ENCODE peak calls at places on chromosomes 7 and 10, in nine cellular contexts. One of them, this sample, is unnamed.

GRCh38 chr7:114155766-114156110 is 236.9 kb upstream of the PPP1R3A start:
- DNase-seq in B cell: no peak
- DNase-seq in activated effector memory CD4-positive, alpha-beta T cell treated with Interleukin-2 at 50 U/mL for 16 hours: no peak
- DNase-seq in kidney epithelial cell: no peak
- DNase-seq in GOT3: no peak
- DNase-seq in NCI-H146: no peak
- DNase-seq in AG10803: no peak
- DNase-seq in astrocyte: no peak
- DNase-seq in activated CD8-positive, alpha-beta memory T cell treated with anti-CD3 and anti-CD28 coated beads, Interleukin-2, amount 50 U/mL, for 4 hours: no peak
- DNase-seq in this sample: no peak

GRCh38 chr7:151456782-151457181 is 16.8 kb upstream of the CRYGN start:
- DNase-seq in B cell: no peak
- DNase-seq in activated effector memory CD4-positive, alpha-beta T cell treated with Interleukin-2 at 50 U/mL for 16 hours: no peak
- DNase-seq in kidney epithelial cell: no peak
- DNase-seq in GOT3: no peak
- DNase-seq in NCI-H146: no peak
- DNase-seq in AG10803: no peak
- DNase-seq in astrocyte: no peak
- DNase-seq in activated CD8-positive, alpha-beta memory T cell treated with anti-CD3 and anti-CD28 coated beads, Interleukin-2, amount 50 U/mL, for 4 hours: no peak
- DNase-seq in this sample: no peak

GRCh38 chr7:151687523-151688235 is 168.0 kb upstream of the RHEB start:
- DNase-seq in B cell: no peak
- DNase-seq in activated effector memory CD4-positive, alpha-beta T cell treated with Interleukin-2 at 50 U/mL for 16 hours: no peak
- DNase-seq in kidney epithelial cell: peak
- DNase-seq in GOT3: peak
- DNase-seq in NCI-H146: no peak
- DNase-seq in AG10803: peak
- DNase-seq in astrocyte: peak
- DNase-seq in activated CD8-positive, alpha-beta memory T cell treated with anti-CD3 and anti-CD28 coated beads, Interleukin-2, amount 50 U/mL, for 4 hours: no peak
- DNase-seq in this sample: peak

GRCh38 chr10:128307819-128308218 is 181.6 kb upstream of the MKI67 start:
- DNase-seq in B cell: no peak
- DNase-seq in activated effector memory CD4-positive, alpha-beta T cell treated with Interleukin-2 at 50 U/mL for 16 hours: no peak
- DNase-seq in kidney epithelial cell: no peak
- DNase-seq in GOT3: no peak
- DNase-seq in NCI-H146: no peak
- DNase-seq in AG10803: no peak
- DNase-seq in astrocyte: no peak
- DNase-seq in activated CD8-positive, alpha-beta memory T cell treated with anti-CD3 and anti-CD28 coated beads, Interleukin-2, amount 50 U/mL, for 4 hours: no peak
- DNase-seq in this sample: no peak

GRCh38 chr10:31320598-31321211 is 1.7 kb downstream of the ZEB1 start:
- DNase-seq in B cell: peak
- DNase-seq in activated effector memory CD4-positive, alpha-beta T cell treated with Interleukin-2 at 50 U/mL for 16 hours: peak
- DNase-seq in kidney epithelial cell: no peak
- DNase-seq in GOT3: no peak
- DNase-seq in NCI-H146: no peak
- DNase-seq in AG10803: peak
- DNase-seq in astrocyte: peak
- DNase-seq in activated CD8-positive, alpha-beta memory T cell treated with anti-CD3 and anti-CD28 coated beads, Interleukin-2, amount 50 U/mL, for 4 hours: peak
- DNase-seq in this sample: peak

GRCh38 chr7:15248514-15248913 is 313.3 kb downstream of the AGMO start:
- DNase-seq in B cell: no peak
- DNase-seq in activated effector memory CD4-positive, alpha-beta T cell treated with Interleukin-2 at 50 U/mL for 16 hours: no peak
- DNase-seq in kidney epithelial cell: no peak
- DNase-seq in GOT3: no peak
- DNase-seq in NCI-H146: no peak
- DNase-seq in AG10803: no peak
- DNase-seq in astrocyte: no peak
- DNase-seq in activated CD8-positive, alpha-beta memory T cell treated with anti-CD3 and anti-CD28 coated beads, Interleukin-2, amount 50 U/mL, for 4 hours: no peak
- DNase-seq in this sample: no peak

GRCh38 chr10:101282937-101283336 is 53.7 kb upstream of the LBX1 start:
- DNase-seq in B cell: no peak
- DNase-seq in activated effector memory CD4-positive, alpha-beta T cell treated with Interleukin-2 at 50 U/mL for 16 hours: no peak
- DNase-seq in kidney epithelial cell: no peak
- DNase-seq in GOT3: no peak
- DNase-seq in NCI-H146: no peak
- DNase-seq in AG10803: no peak
- DNase-seq in astrocyte: no peak
- DNase-seq in activated CD8-positive, alpha-beta memory T cell treated with anti-CD3 and anti-CD28 coated beads, Interleukin-2, amount 50 U/mL, for 4 hours: no peak
- DNase-seq in this sample: no peak

GRCh38 chr10:124013916-124014315 is 79.5 kb downstream of the CHST15 start:
- DNase-seq in B cell: no peak
- DNase-seq in activated effector memory CD4-positive, alpha-beta T cell treated with Interleukin-2 at 50 U/mL for 16 hours: no peak
- DNase-seq in kidney epithelial cell: no peak
- DNase-seq in GOT3: no peak
- DNase-seq in NCI-H146: no peak
- DNase-seq in AG10803: no peak
- DNase-seq in astrocyte: no peak
- DNase-seq in activated CD8-positive, alpha-beta memory T cell treated with anti-CD3 and anti-CD28 coated beads, Interleukin-2, amount 50 U/mL, for 4 hours: no peak
- DNase-seq in this sample: no peak

GRCh38 chr7:87354749-87355148 is 9.3 kb downstream of the CROT start:
- DNase-seq in B cell: peak
- DNase-seq in activated effector memory CD4-positive, alpha-beta T cell treated with Interleukin-2 at 50 U/mL for 16 hours: no peak
- DNase-seq in kidney epithelial cell: no peak
- DNase-seq in GOT3: no peak
- DNase-seq in NCI-H146: no peak
- DNase-seq in AG10803: no peak
- DNase-seq in astrocyte: no peak
- DNase-seq in activated CD8-positive, alpha-beta memory T cell treated with anti-CD3 and anti-CD28 coated beads, Interleukin-2, amount 50 U/mL, for 4 hours: no peak
- DNase-seq in this sample: peak

GRCh38 chr7:45690762-45691150 is 116.6 kb downstream of the ADCY1 start:
- DNase-seq in B cell: no peak
- DNase-seq in activated effector memory CD4-positive, alpha-beta T cell treated with Interleukin-2 at 50 U/mL for 16 hours: no peak
- DNase-seq in kidney epithelial cell: no peak
- DNase-seq in GOT3: no peak
- DNase-seq in NCI-H146: no peak
- DNase-seq in AG10803: no peak
- DNase-seq in astrocyte: no peak
- DNase-seq in activated CD8-positive, alpha-beta memory T cell treated with anti-CD3 and anti-CD28 coated beads, Interleukin-2, amount 50 U/mL, for 4 hours: no peak
- DNase-seq in this sample: peak

GRCh38 chr7:29019896-29020295 is 61.8 kb upstream of the TRIL start:
- DNase-seq in B cell: no peak
- DNase-seq in activated effector memory CD4-positive, alpha-beta T cell treated with Interleukin-2 at 50 U/mL for 16 hours: no peak
- DNase-seq in kidney epithelial cell: no peak
- DNase-seq in GOT3: no peak
- DNase-seq in NCI-H146: no peak
- DNase-seq in AG10803: no peak
- DNase-seq in astrocyte: no peak
- DNase-seq in activated CD8-positive, alpha-beta memory T cell treated with anti-CD3 and anti-CD28 coated beads, Interleukin-2, amount 50 U/mL, for 4 hours: no peak
- DNase-seq in this sample: no peak

GRCh38 chr10:86390337-86391120 is 23.9 kb upstream of the GRID1 start:
- DNase-seq in B cell: no peak
- DNase-seq in activated effector memory CD4-positive, alpha-beta T cell treated with Interleukin-2 at 50 U/mL for 16 hours: no peak
- DNase-seq in kidney epithelial cell: no peak
- DNase-seq in GOT3: no peak
- DNase-seq in NCI-H146: no peak
- DNase-seq in AG10803: no peak
- DNase-seq in astrocyte: no peak
- DNase-seq in activated CD8-positive, alpha-beta memory T cell treated with anti-CD3 and anti-CD28 coated beads, Interleukin-2, amount 50 U/mL, for 4 hours: no peak
- DNase-seq in this sample: no peak

GRCh38 chr10:49208996-49209395 is 20.8 kb upstream of the TMEM273 start:
- DNase-seq in B cell: no peak
- DNase-seq in activated effector memory CD4-positive, alpha-beta T cell treated with Interleukin-2 at 50 U/mL for 16 hours: no peak
- DNase-seq in kidney epithelial cell: no peak
- DNase-seq in GOT3: no peak
- DNase-seq in NCI-H146: no peak
- DNase-seq in AG10803: no peak
- DNase-seq in astrocyte: no peak
- DNase-seq in activated CD8-positive, alpha-beta memory T cell treated with anti-CD3 and anti-CD28 coated beads, Interleukin-2, amount 50 U/mL, for 4 hours: no peak
- DNase-seq in this sample: no peak

GRCh38 chr7:25565949-25566348 is 337.7 kb upstream of the NPVF start:
- DNase-seq in B cell: peak
- DNase-seq in activated effector memory CD4-positive, alpha-beta T cell treated with Interleukin-2 at 50 U/mL for 16 hours: peak
- DNase-seq in kidney epithelial cell: no peak
- DNase-seq in GOT3: peak
- DNase-seq in NCI-H146: peak
- DNase-seq in AG10803: peak
- DNase-seq in astrocyte: peak
- DNase-seq in activated CD8-positive, alpha-beta memory T cell treated with anti-CD3 and anti-CD28 coated beads, Interleukin-2, amount 50 U/mL, for 4 hours: peak
- DNase-seq in this sample: peak

GRCh38 chr7:27424749-27425148 is 182.1 kb downstream of the EVX1 start:
- DNase-seq in B cell: no peak
- DNase-seq in activated effector memory CD4-positive, alpha-beta T cell treated with Interleukin-2 at 50 U/mL for 16 hours: no peak
- DNase-seq in kidney epithelial cell: no peak
- DNase-seq in GOT3: no peak
- DNase-seq in NCI-H146: no peak
- DNase-seq in AG10803: no peak
- DNase-seq in astrocyte: no peak
- DNase-seq in activated CD8-positive, alpha-beta memory T cell treated with anti-CD3 and anti-CD28 coated beads, Interleukin-2, amount 50 U/mL, for 4 hours: no peak
- DNase-seq in this sample: peak

GRCh38 chr10:102400061-102400460 is 4.6 kb downstream of the NFKB2 start:
- DNase-seq in B cell: peak
- DNase-seq in activated effector memory CD4-positive, alpha-beta T cell treated with Interleukin-2 at 50 U/mL for 16 hours: no peak
- DNase-seq in kidney epithelial cell: no peak
- DNase-seq in GOT3: no peak
- DNase-seq in NCI-H146: peak
- DNase-seq in AG10803: no peak
- DNase-seq in astrocyte: no peak
- DNase-seq in activated CD8-positive, alpha-beta memory T cell treated with anti-CD3 and anti-CD28 coated beads, Interleukin-2, amount 50 U/mL, for 4 hours: no peak
- DNase-seq in this sample: no peak

GRCh38 chr7:100465702-100466311 is 1.7 kb upstream of the SPACDR start:
- DNase-seq in B cell: no peak
- DNase-seq in activated effector memory CD4-positive, alpha-beta T cell treated with Interleukin-2 at 50 U/mL for 16 hours: no peak
- DNase-seq in kidney epithelial cell: peak
- DNase-seq in GOT3: peak
- DNase-seq in NCI-H146: peak
- DNase-seq in AG10803: peak
- DNase-seq in astrocyte: peak
- DNase-seq in activated CD8-positive, alpha-beta memory T cell treated with anti-CD3 and anti-CD28 coated beads, Interleukin-2, amount 50 U/mL, for 4 hours: no peak
- DNase-seq in this sample: peak

GRCh38 chr7:150927954-150928340 is 50.2 kb downstream of the KCNH2 start:
- DNase-seq in B cell: no peak
- DNase-seq in activated effector memory CD4-positive, alpha-beta T cell treated with Interleukin-2 at 50 U/mL for 16 hours: no peak
- DNase-seq in kidney epithelial cell: no peak
- DNase-seq in GOT3: no peak
- DNase-seq in NCI-H146: no peak
- DNase-seq in AG10803: no peak
- DNase-seq in astrocyte: no peak
- DNase-seq in activated CD8-positive, alpha-beta memory T cell treated with anti-CD3 and anti-CD28 coated beads, Interleukin-2, amount 50 U/mL, for 4 hours: no peak
- DNase-seq in this sample: no peak

GRCh38 chr10:119237722-119238436 is 30.5 kb downstream of the GRK5 start:
- DNase-seq in B cell: no peak
- DNase-seq in activated effector memory CD4-positive, alpha-beta T cell treated with Interleukin-2 at 50 U/mL for 16 hours: no peak
- DNase-seq in kidney epithelial cell: no peak
- DNase-seq in GOT3: no peak
- DNase-seq in NCI-H146: no peak
- DNase-seq in AG10803: no peak
- DNase-seq in astrocyte: no peak
- DNase-seq in activated CD8-positive, alpha-beta memory T cell treated with anti-CD3 and anti-CD28 coated beads, Interleukin-2, amount 50 U/mL, for 4 hours: no peak
- DNase-seq in this sample: no peak

GRCh38 chr7:131521651-131522163 is 34.7 kb downstream of the PODXL start:
- DNase-seq in B cell: no peak
- DNase-seq in activated effector memory CD4-positive, alpha-beta T cell treated with Interleukin-2 at 50 U/mL for 16 hours: no peak
- DNase-seq in kidney epithelial cell: no peak
- DNase-seq in GOT3: no peak
- DNase-seq in NCI-H146: peak
- DNase-seq in AG10803: peak
- DNase-seq in astrocyte: no peak
- DNase-seq in activated CD8-positive, alpha-beta memory T cell treated with anti-CD3 and anti-CD28 coated beads, Interleukin-2, amount 50 U/mL, for 4 hours: no peak
- DNase-seq in this sample: peak

GRCh38 chr10:100877451-100877850 is 35.3 kb upstream of the SLF2 start:
- DNase-seq in B cell: no peak
- DNase-seq in activated effector memory CD4-positive, alpha-beta T cell treated with Interleukin-2 at 50 U/mL for 16 hours: no peak
- DNase-seq in kidney epithelial cell: no peak
- DNase-seq in GOT3: no peak
- DNase-seq in NCI-H146: no peak
- DNase-seq in AG10803: no peak
- DNase-seq in astrocyte: no peak
- DNase-seq in activated CD8-positive, alpha-beta memory T cell treated with anti-CD3 and anti-CD28 coated beads, Interleukin-2, amount 50 U/mL, for 4 hours: no peak
- DNase-seq in this sample: no peak

This sample was measured in DMS53.